ENCODE peak calls at places on chromosomes 1 and 21, in five cellular contexts. Z is GM12865, I is GM23248, B is foreskin fibroblast, P is small intestine. N is an unnamed sample.

GRCh38 chr21:45554477-45555175 is 12.4 kb upstream of the SLC19A1 start:
- DNase-seq in Z (peak), P (peak), I (peak), B (peak), N (peak)

GRCh38 chr1:45492691-45493090 is 1.7 kb upstream of the TESK2 start:
- DNase-seq in I (no peak), B (no peak), Z (no peak), P (no peak), N (no peak)

GRCh38 chr1:85427358-85427757 is 37.6 kb downstream of the DDAH1 start:
- DNase-seq in Z (no peak), I (peak), P (no peak), B (no peak), N (no peak)

GRCh38 chr1:146036990-146037646 is 15.6 kb upstream of the HJV start:
- DNase-seq in I (peak), B (peak), P (peak), Z (peak), N (peak)

GRCh38 chr1:225519166-225519863 is 91.5 kb upstream of the LBR start:
- DNase-seq in Z (no peak), I (no peak), B (no peak), P (no peak), N (no peak)

GRCh38 chr1:7621334-7622219 is 149.5 kb upstream of the VAMP3 start:
- DNase-seq in B (no peak), P (peak), I (peak), Z (no peak), N (no peak)

GRCh38 chr1:245212221-245212710 is 57.5 kb downstream of the KIF26B start:
- DNase-seq in Z (no peak), B (no peak), I (no peak), P (no peak), N (no peak)

GRCh38 chr21:32143222-32143939 is 135.5 kb downstream of the MIS18A start:
- DNase-seq in P (no peak), I (peak), B (peak), Z (peak), N (no peak)

GRCh38 chr1:220874201-220874655 is 5.0 kb upstream of the HLX start:
- DNase-seq in B (no peak), Z (peak), P (no peak), I (peak), N (peak)

GRCh38 chr21:27190601-27191000 is 223.7 kb upstream of the ADAMTS5 start:
- DNase-seq in Z (no peak), I (peak), B (no peak), P (no peak), N (no peak)

GRCh38 chr21:17622018-17622417 is 9.3 kb upstream of the BTG3 start:
- DNase-seq in I (no peak), P (no peak), B (no peak), Z (no peak), N (no peak)

GRCh38 chr1:216270086-216270773 is 153.0 kb downstream of the USH2A start:
- DNase-seq in P (no peak), Z (no peak), B (no peak), I (no peak), N (no peak)

GRCh38 chr21:41711416-41712023 is 55.3 kb downstream of the RIPK4 start:
- DNase-seq in I (no peak), Z (no peak), P (peak), B (no peak), N (no peak)

GRCh38 chr1:3710251-3710650 is 42.0 kb upstream of the CCDC27 start:
- DNase-seq in I (no peak), Z (no peak), B (no peak), P (no peak), N (no peak)

GRCh38 chr1:7253118-7253480 is 467.8 kb downstream of the CAMTA1 start:
- DNase-seq in B (peak), P (no peak), Z (no peak), I (peak), N (no peak)

GRCh38 chr1:151251656-151252470 is 2.7 kb upstream of the PSMD4 start:
- DNase-seq in Z (peak), P (peak), I (peak), B (peak), N (peak)

GRCh38 chr1:95364546-95364945 is 130.5 kb downstream of the RWDD3 start:
- DNase-seq in P (no peak), Z (no peak), I (no peak), B (no peak), N (no peak)

GRCh38 chr1:16498573-16499359 is 15.3 kb downstream of the RNU1-1 start:
- DNase-seq in I (peak), B (peak), P (peak), Z (peak), N (peak)

GRCh38 chr1:54543729-54544496 is 4.1 kb upstream of the ACOT11 start:
- DNase-seq in Z (no peak), P (no peak), B (peak), I (peak), N (no peak)

GRCh38 chr1:207866471-207867135 is 44.3 kb downstream of the CD34 start:
- DNase-seq in Z (no peak), B (no peak), P (no peak), I (peak), N (no peak)

GRCh38 chr1:244065960-244066388 is 14.9 kb downstream of the ZBTB18 start:
- DNase-seq in Z (no peak), B (no peak), I (peak), P (no peak), N (no peak)

GRCh38 chr21:39033878-39034589 is 149.2 kb downstream of the PSMG1 start:
- DNase-seq in P (peak), B (no peak), Z (no peak), I (no peak), N (no peak)

GRCh38 chr1:211493865-211494653 is 2.1 kb upstream of the RD3 start:
- DNase-seq in B (no peak), P (no peak), I (no peak), Z (no peak), N (no peak)

GRCh38 chr1:225816643-225817538 is 7.0 kb downstream of the EPHX1 start:
- DNase-seq in I (peak), B (no peak), Z (no peak), P (no peak), N (no peak)

GRCh38 chr1:54287176-54287650 is 87.2 kb downstream of the MRPL37 start:
- DNase-seq in P (peak), Z (no peak), B (peak), I (peak), N (peak)

GRCh38 chr21:46211786-46212720 is 16.5 kb downstream of the LSS start:
- DNase-seq in B (no peak), Z (no peak), P (no peak), I (peak), N (no peak)

GRCh38 chr1:209455666-209456065 is 127.8 kb upstream of the CAMK1G start:
- DNase-seq in I (no peak), P (no peak), Z (no peak), B (no peak), N (no peak)

GRCh38 chr1:202155478-202156021 is 4.9 kb downstream of the PTPN7 start:
- DNase-seq in I (peak), B (no peak), Z (no peak), P (peak), N (no peak)

GRCh38 chr1:156104861-156105546 is 9.5 kb upstream of the LMNA start:
- DNase-seq in P (no peak), B (peak), Z (no peak), I (peak), N (no peak)

GRCh38 chr21:43868461-43868860 is 3.4 kb downstream of the AGPAT3 start:
- DNase-seq in B (no peak), P (peak), I (no peak), Z (no peak), N (no peak)

GRCh38 chr21:43916691-43917514 is 51.9 kb downstream of the AGPAT3 start:
- DNase-seq in B (no peak), I (peak), Z (peak), P (no peak), N (peak)

GRCh38 chr1:110673805-110674336 is 869 bp downstream of the KCNA3 start:
- DNase-seq in P (no peak), B (no peak), Z (peak), I (no peak), N (no peak)

GRCh38 chr1:66000033-66000637 is 207.4 kb downstream of the PDE4B start:
- DNase-seq in P (no peak), I (peak), B (no peak), Z (no peak), N (no peak)

GRCh38 chr1:164967300-164967699 is 389.2 kb downstream of the LMX1A start:
- DNase-seq in P (no peak), Z (no peak), I (no peak), B (no peak), N (no peak)

GRCh38 chr1:32307313-32307712 is 15.4 kb downstream of the HDAC1 start:
- DNase-seq in I (peak), Z (no peak), B (peak), P (peak), N (no peak)

GRCh38 chr1:204093421-204093717 is 20.5 kb downstream of the SOX13 start:
- DNase-seq in P (peak), Z (no peak), I (no peak), B (no peak), N (no peak)

GRCh38 chr21:29360799-29361765 is 62.4 kb downstream of the BACH1 start:
- DNase-seq in B (no peak), Z (no peak), P (peak), I (no peak), N (peak)

GRCh38 chr21:36686955-36687354 is 12.0 kb upstream of the SIM2 start:
- DNase-seq in P (no peak), B (no peak), I (no peak), Z (no peak), N (no peak)

DNA sequence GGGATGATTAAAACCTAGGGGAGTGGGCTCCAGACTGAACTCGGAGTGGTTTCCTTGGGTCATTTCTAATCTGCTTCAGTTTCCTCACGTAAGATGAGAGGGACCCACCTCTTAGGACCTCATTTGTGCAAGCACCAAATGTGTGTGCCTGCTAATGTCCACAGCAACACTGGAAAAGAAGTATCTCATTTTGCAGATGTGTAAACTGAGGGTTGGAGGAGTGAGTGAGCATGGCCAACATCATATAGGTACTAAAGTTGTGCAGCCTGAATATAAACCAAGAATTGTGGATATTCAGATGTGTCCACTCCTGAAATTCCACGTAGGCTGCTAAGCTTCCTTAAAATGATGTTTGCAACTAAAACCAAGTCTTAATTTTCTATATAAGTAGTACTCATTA is 51.7 kb downstream of the GADD45A start:
- DNase-seq in I (no peak), B (no peak), Z (no peak), P (no peak), N (no peak)
- H3K4me3 ChIP-seq in I (peak), B (no peak), Z (peak), P (no peak), N (no peak)

GRCh38 chr1:9653783-9654517 is 2.4 kb downstream of the PIK3CD start:
- DNase-seq in P (no peak), B (no peak), I (no peak), Z (peak), N (no peak)
- H3K4me3 ChIP-seq in P (no peak), B (no peak), I (no peak), Z (peak), N (no peak)

GRCh38 chr1:23537296-23537993 is 6.4 kb upstream of the E2F2 start:
- DNase-seq in P (peak), B (peak), I (peak), Z (no peak), N (no peak)

GRCh38 chr1:23544444-23545389 is 13.7 kb upstream of the E2F2 start:
- DNase-seq in Z (peak), B (peak), P (peak), I (peak), N (peak)

GRCh38 chr1:23543707-23544443 is 12.8 kb upstream of the E2F2 start:
- DNase-seq in I (peak), P (no peak), B (no peak), Z (no peak), N (no peak)

GRCh38 chr1:23539698-23540266 is 8.7 kb upstream of the E2F2 start:
- DNase-seq in Z (peak), B (peak), P (peak), I (peak), N (peak)
- H3K4me3 ChIP-seq in Z (no peak), B (no peak), P (no peak), I (peak), N (peak)

GRCh38 chr1:241846862-241847539 is 1.0 kb upstream of the EXO1 start:
- DNase-seq in I (no peak), P (no peak), Z (no peak), B (no peak), N (no peak)

GRCh38 chr1:241848680-241849344 is 808 bp downstream of the EXO1 start:
- DNase-seq in B (no peak), I (no peak), Z (peak), P (no peak), N (no peak)

GRCh38 chr1:241847540-241847795 is 536 bp upstream of the EXO1 start:
- DNase-seq in B (no peak), Z (no peak), P (no peak), I (no peak), N (no peak)

GRCh38 chr1:241847796-241848668 is at the start of gene EXO1:
- DNase-seq in I (peak), P (peak), Z (peak), B (peak), N (peak)

GRCh38 chr1:241849345-241849695 is 1.3 kb downstream of the EXO1 start:
- DNase-seq in Z (peak), I (no peak), P (no peak), B (no peak), N (no peak)
- H3K4me3 ChIP-seq in Z (peak), I (peak), P (no peak), B (peak), N (peak)

GRCh38 chr1:212609701-212610574 is 1.4 kb downstream of the ATF3 start:
- DNase-seq in I (peak), P (no peak), B (no peak), Z (no peak), N (no peak)
- H3K4me3 ChIP-seq in I (peak), P (peak), B (peak), Z (peak), N (peak)

DNA sequence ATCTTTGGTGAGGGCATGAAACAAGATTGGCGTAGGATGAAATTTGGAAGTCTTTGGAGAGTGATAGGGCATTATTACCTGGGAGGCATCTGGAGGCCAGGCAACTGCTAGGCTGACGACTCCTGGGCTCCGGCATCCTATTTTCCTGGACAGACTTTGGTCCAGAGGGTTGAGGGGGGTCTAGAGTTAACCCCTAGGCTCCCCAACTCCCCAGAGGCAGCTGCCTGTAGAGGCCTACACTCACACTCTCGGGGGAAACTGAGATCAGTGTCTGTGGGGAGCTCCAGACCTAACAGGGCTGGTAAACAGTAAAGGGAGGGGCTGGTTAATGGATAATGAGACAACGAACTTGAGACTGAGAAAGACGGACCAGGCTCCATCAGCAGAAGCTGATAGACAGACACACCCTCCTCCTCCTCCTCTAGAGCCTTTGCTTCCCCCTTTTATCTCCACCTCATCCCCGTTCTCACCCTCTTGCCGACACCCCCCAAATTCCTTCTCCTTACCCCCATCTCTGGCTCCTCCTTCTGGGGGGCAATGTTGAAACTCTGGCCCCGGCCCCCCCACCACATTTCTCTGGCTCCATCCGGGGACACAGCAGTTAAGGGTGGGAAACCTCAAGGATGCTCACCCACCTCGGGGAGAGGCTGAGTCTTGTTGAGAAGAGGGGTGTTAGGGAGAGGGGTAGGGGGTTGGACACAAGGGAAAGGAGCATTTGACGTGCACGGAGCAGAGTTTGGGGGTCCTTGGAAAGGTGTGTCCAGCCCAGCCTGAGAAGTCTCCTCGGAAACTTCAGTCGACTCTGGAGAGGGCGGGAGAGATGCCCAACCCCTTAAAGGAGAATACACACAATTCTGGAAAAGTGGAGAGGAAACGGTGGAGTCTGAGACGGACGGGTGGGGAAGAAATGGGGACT is at the start of gene MTMR11:
- DNase-seq in P (peak), I (peak), B (peak), Z (no peak), N (no peak)
- H3K4me3 ChIP-seq in P (peak), I (peak), B (peak), Z (no peak), N (no peak)

DNA sequence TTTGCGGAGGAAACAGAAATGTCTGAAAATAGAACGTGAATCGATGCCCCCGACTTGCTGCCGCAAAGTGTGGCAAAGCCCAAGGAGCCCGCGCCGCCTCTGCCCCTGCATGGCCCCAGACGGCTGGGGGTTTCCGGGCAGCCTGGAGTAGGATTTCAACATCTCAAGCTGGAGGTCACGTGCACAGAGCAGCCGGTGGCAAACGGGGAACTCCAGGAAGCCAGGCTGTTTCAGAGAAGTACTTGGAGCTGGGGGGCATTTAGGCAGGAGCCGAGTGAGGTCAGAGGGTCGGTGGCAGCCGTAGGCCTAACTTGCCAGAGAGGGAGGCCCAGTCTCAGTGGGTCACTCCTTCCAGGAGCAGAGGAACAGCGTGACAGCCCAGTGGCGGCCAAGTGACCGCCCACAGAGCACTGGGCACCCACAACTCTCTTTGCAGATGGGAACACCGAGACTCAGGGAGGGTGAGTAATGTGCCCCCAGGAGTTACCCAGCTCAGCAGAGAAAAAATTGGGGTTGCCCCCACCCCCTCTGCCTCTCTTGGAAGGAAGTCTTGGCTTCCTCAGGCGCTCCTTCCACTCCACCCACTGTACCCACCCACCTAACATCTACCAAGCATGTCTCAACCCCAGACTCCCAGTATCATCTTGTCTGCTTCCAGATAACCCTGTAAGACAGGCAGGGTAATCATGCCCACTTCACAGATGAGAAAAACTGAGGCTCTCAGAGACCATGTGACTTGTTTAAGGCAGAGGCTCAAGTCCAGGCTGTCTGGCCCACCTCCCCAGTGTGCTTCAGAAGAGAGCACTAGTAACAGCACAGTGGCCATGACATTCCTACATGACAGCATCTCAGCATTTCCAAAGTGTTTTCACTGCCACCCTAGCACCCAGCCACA is 179.4 kb downstream of the HIVEP3 start:
- DNase-seq in B (peak), P (no peak), Z (peak), I (no peak), N (no peak)
- H3K4me3 ChIP-seq in B (no peak), P (no peak), Z (peak), I (no peak), N (no peak)

DNA sequence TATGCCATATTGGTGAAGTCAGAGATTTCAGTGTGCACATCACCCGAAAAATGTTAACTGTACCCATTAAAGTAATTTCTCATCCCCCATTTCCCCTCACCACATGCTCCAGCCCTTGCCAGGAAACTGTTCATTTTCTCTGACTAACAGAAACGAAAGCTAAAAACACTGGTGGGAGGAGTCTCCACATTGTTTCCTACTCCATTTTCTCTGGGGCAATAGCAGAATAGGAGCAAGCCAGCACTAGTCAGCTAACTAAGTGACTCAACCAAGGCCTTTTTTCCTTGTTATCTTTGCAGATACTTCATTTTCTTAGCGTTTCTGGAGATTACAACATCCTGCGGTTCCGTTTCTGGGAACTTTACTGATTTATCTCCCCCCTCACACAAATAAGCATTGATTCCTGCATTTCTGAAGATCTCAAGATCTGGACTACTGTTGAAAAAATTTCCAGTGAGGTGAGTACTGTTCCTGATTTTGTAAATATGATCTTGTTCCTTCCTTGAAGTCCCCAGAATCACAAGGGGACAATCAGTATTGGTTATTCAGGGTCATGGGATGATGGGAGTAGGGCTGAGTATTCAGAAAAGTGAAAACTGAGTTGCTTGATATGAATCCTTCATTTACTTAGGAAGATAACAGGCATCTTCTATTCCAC is at the start of gene IFI16:
- DNase-seq in Z (peak), B (peak), I (peak), P (peak), N (peak)
- H3K4me3 ChIP-seq in Z (peak), B (peak), I (peak), P (peak), N (peak)

N was measured in Jurkat, Clone E6-1.